ENCODE peak calls at places on chromosomes 3 and 15, in nine cellular contexts. One of them, this sample, is unnamed.

GRCh38 chr3:23712656-23713559 is 92.8 kb upstream of the UBE2E1 start:
- DNase-seq in IMR-90: peak
- DNase-seq in stimulated activated CD8-positive, alpha-beta memory T cell treated with anti-CD3 and anti-CD28 coated beads, Interleukin-15, amount 100 ng/mL, for 4 hours: no peak
- DNase-seq in nucleus accumbens: no peak
- DNase-seq in NCI-H2029 treated with DMSO at 0.1 percent for 48 hours: peak
- DNase-seq in brain microvascular endothelial cell: peak
- DNase-seq in D341Med: peak
- DNase-seq in germinal center: no peak
- DNase-seq in thoracic aorta: no peak
- DNase-seq in this sample: no peak

GRCh38 chr3:53817211-53817610 is 29.0 kb downstream of the CHDH start:
- DNase-seq in IMR-90: no peak
- DNase-seq in stimulated activated CD8-positive, alpha-beta memory T cell treated with anti-CD3 and anti-CD28 coated beads, Interleukin-15, amount 100 ng/mL, for 4 hours: no peak
- DNase-seq in D341Med: no peak
- DNase-seq in NCI-H2029 treated with DMSO at 0.1 percent for 48 hours: no peak
- DNase-seq in germinal center: no peak
- DNase-seq in thoracic aorta: no peak
- DNase-seq in brain microvascular endothelial cell: no peak
- DNase-seq in nucleus accumbens: no peak
- DNase-seq in this sample: no peak

GRCh38 chr15:69443032-69443611 is 9.5 kb upstream of the RPLP1 start:
- DNase-seq in D341Med: no peak
- DNase-seq in NCI-H2029 treated with DMSO at 0.1 percent for 48 hours: no peak
- DNase-seq in IMR-90: no peak
- DNase-seq in brain microvascular endothelial cell: no peak
- DNase-seq in germinal center: no peak
- DNase-seq in stimulated activated CD8-positive, alpha-beta memory T cell treated with anti-CD3 and anti-CD28 coated beads, Interleukin-15, amount 100 ng/mL, for 4 hours: no peak
- DNase-seq in nucleus accumbens: no peak
- DNase-seq in thoracic aorta: no peak
- DNase-seq in this sample: no peak

GRCh38 chr3:32956750-32957570 is 5.5 kb downstream of the CCR4 start:
- DNase-seq in germinal center: no peak
- DNase-seq in D341Med: no peak
- DNase-seq in IMR-90: peak
- DNase-seq in thoracic aorta: no peak
- DNase-seq in NCI-H2029 treated with DMSO at 0.1 percent for 48 hours: no peak
- DNase-seq in nucleus accumbens: no peak
- DNase-seq in brain microvascular endothelial cell: no peak
- DNase-seq in stimulated activated CD8-positive, alpha-beta memory T cell treated with anti-CD3 and anti-CD28 coated beads, Interleukin-15, amount 100 ng/mL, for 4 hours: no peak
- DNase-seq in this sample: no peak

GRCh38 chr15:76330281-76330680 is 6.3 kb upstream of the ISL2 start:
- DNase-seq in IMR-90: peak
- DNase-seq in germinal center: no peak
- DNase-seq in NCI-H2029 treated with DMSO at 0.1 percent for 48 hours: no peak
- DNase-seq in stimulated activated CD8-positive, alpha-beta memory T cell treated with anti-CD3 and anti-CD28 coated beads, Interleukin-15, amount 100 ng/mL, for 4 hours: no peak
- DNase-seq in brain microvascular endothelial cell: no peak
- DNase-seq in thoracic aorta: no peak
- DNase-seq in D341Med: peak
- DNase-seq in nucleus accumbens: no peak
- DNase-seq in this sample: no peak

GRCh38 chr15:83871808-83872559 is 218.1 kb downstream of the ADAMTSL3 start:
- DNase-seq in stimulated activated CD8-positive, alpha-beta memory T cell treated with anti-CD3 and anti-CD28 coated beads, Interleukin-15, amount 100 ng/mL, for 4 hours: no peak
- DNase-seq in brain microvascular endothelial cell: peak
- DNase-seq in thoracic aorta: no peak
- DNase-seq in nucleus accumbens: no peak
- DNase-seq in D341Med: no peak
- DNase-seq in IMR-90: peak
- DNase-seq in germinal center: no peak
- DNase-seq in NCI-H2029 treated with DMSO at 0.1 percent for 48 hours: no peak
- DNase-seq in this sample: no peak

GRCh38 chr3:18424862-18425640 is at the start of gene SATB1:
- DNase-seq in D341Med: peak
- DNase-seq in NCI-H2029 treated with DMSO at 0.1 percent for 48 hours: peak
- DNase-seq in thoracic aorta: peak
- DNase-seq in stimulated activated CD8-positive, alpha-beta memory T cell treated with anti-CD3 and anti-CD28 coated beads, Interleukin-15, amount 100 ng/mL, for 4 hours: peak
- DNase-seq in nucleus accumbens: peak
- DNase-seq in IMR-90: peak
- DNase-seq in germinal center: peak
- DNase-seq in brain microvascular endothelial cell: peak
- DNase-seq in this sample: no peak

GRCh38 chr15:24865300-24865699 is 89.5 kb upstream of the SNRPN start:
- DNase-seq in NCI-H2029 treated with DMSO at 0.1 percent for 48 hours: no peak
- DNase-seq in brain microvascular endothelial cell: no peak
- DNase-seq in IMR-90: peak
- DNase-seq in D341Med: no peak
- DNase-seq in thoracic aorta: no peak
- DNase-seq in nucleus accumbens: no peak
- DNase-seq in germinal center: no peak
- DNase-seq in stimulated activated CD8-positive, alpha-beta memory T cell treated with anti-CD3 and anti-CD28 coated beads, Interleukin-15, amount 100 ng/mL, for 4 hours: no peak
- DNase-seq in this sample: no peak

GRCh38 chr3:188890572-188891270 is 281.1 kb upstream of the TPRG1 start:
- DNase-seq in brain microvascular endothelial cell: no peak
- DNase-seq in germinal center: no peak
- DNase-seq in D341Med: no peak
- DNase-seq in IMR-90: peak
- DNase-seq in NCI-H2029 treated with DMSO at 0.1 percent for 48 hours: no peak
- DNase-seq in thoracic aorta: no peak
- DNase-seq in stimulated activated CD8-positive, alpha-beta memory T cell treated with anti-CD3 and anti-CD28 coated beads, Interleukin-15, amount 100 ng/mL, for 4 hours: no peak
- DNase-seq in nucleus accumbens: no peak
- DNase-seq in this sample: no peak

GRCh38 chr15:48679952-48680351 is 34.4 kb upstream of the FBN1 start:
- DNase-seq in thoracic aorta: no peak
- DNase-seq in germinal center: no peak
- DNase-seq in IMR-90: peak
- DNase-seq in stimulated activated CD8-positive, alpha-beta memory T cell treated with anti-CD3 and anti-CD28 coated beads, Interleukin-15, amount 100 ng/mL, for 4 hours: no peak
- DNase-seq in NCI-H2029 treated with DMSO at 0.1 percent for 48 hours: no peak
- DNase-seq in nucleus accumbens: no peak
- DNase-seq in brain microvascular endothelial cell: no peak
- DNase-seq in D341Med: no peak
- DNase-seq in this sample: no peak

GRCh38 chr3:37182816-37183215 is 8.4 kb upstream of the LRRFIP2 start:
- DNase-seq in thoracic aorta: no peak
- DNase-seq in nucleus accumbens: no peak
- DNase-seq in IMR-90: no peak
- DNase-seq in D341Med: no peak
- DNase-seq in germinal center: no peak
- DNase-seq in stimulated activated CD8-positive, alpha-beta memory T cell treated with anti-CD3 and anti-CD28 coated beads, Interleukin-15, amount 100 ng/mL, for 4 hours: no peak
- DNase-seq in brain microvascular endothelial cell: no peak
- DNase-seq in NCI-H2029 treated with DMSO at 0.1 percent for 48 hours: no peak
- DNase-seq in this sample: no peak